ENCODE peak calls at places on chromosome X, in five cellular contexts. G is upper lobe of left lung, H is IMR-90, E is body of pancreas, F is A549. O is an unnamed sample.
A peak's percentile ranks its signal among the peaks of the same experiment; 100 is the strongest.

GRCh38 chrX:74546984-74547383 is 67.4 kb downstream of the RLIM start:
- DNase-seq in H (no peak), G (no peak), F (no peak), E (no peak), O (no peak)

GRCh38 chrX:116317409-116317808 is 119.0 kb upstream of the SLC6A14 start:
- DNase-seq in E (peak; percentile 3), F (no peak), G (no peak), H (no peak), O (peak; percentile 48)

GRCh38 chrX:155009994-155010472 is 12.5 kb downstream of the F8 start:
- DNase-seq in G (no peak), F (no peak), E (peak; percentile 19), H (no peak), O (no peak)

GRCh38 chrX:153488231-153488914 is 6.4 kb upstream of the BGN start:
- DNase-seq in G (peak; percentile 67), F (no peak), H (peak; percentile 67), E (peak; percentile 16), O (peak; percentile 71)

GRCh38 chrX:39779952-39780783 is 317.6 kb downstream of the BCOR start:
- DNase-seq in F (no peak), G (no peak), E (no peak), H (no peak), O (no peak)

GRCh38 chrX:1306909-1307625 is 29.5 kb upstream of the IL3RA start:
- DNase-seq in E (no peak), F (no peak), G (no peak), H (no peak), O (no peak)

GRCh38 chrX:47863187-47863586 is 26.5 kb downstream of the ZNF81 start:
- DNase-seq in F (no peak), G (no peak), E (peak; percentile 40), H (no peak), O (no peak)

GRCh38 chrX:11609109-11609508 is 56.6 kb downstream of the ARHGAP6 start:
- DNase-seq in F (no peak), E (no peak), G (no peak), H (no peak), O (no peak)

GRCh38 chrX:53494427-53494826 is 60.3 kb upstream of the HSD17B10 start:
- DNase-seq in E (no peak), G (no peak), H (peak; percentile 29), F (no peak), O (no peak)

GRCh38 chrX:18683027-18683426 is 11.1 kb upstream of the RS1 start:
- DNase-seq in H (no peak), F (no peak), E (no peak), G (no peak), O (no peak)

GRCh38 chrX:118484216-118484903 is 11.3 kb upstream of the DOCK11 start:
- DNase-seq in F (no peak), E (no peak), H (peak; percentile 20), G (no peak), O (no peak)

GRCh38 chrX:75155830-75156525 is at the start of gene ABCB7:
- DNase-seq in F (peak; percentile 60), E (peak; percentile 69), H (peak; percentile 67), G (peak; percentile 90), O (peak; percentile 53)

GRCh38 chrX:109760241-109760921 is 27.3 kb upstream of the ACSL4 start:
- DNase-seq in H (no peak), G (no peak), E (no peak), F (no peak), O (no peak)

GRCh38 chrX:45596190-45596808 is 395.6 kb upstream of the DIPK2B start:
- DNase-seq in G (no peak), E (no peak), H (peak; percentile 3), F (no peak), O (no peak)

GRCh38 chrX:71184092-71184491 is 38.9 kb upstream of the GJB1 start:
- DNase-seq in E (no peak), H (no peak), F (no peak), G (no peak), O (no peak)

GRCh38 chrX:71181910-71182799 is 37.5 kb downstream of the NLGN3 start:
- DNase-seq in H (peak; percentile 96), G (peak; percentile 85), F (peak; percentile 85), E (peak; percentile 95), O (peak; percentile 89)

GRCh38 chrX:71181558-71181909 is 36.9 kb downstream of the NLGN3 start:
- DNase-seq in G (no peak), E (peak; percentile 47), H (no peak), F (no peak), O (no peak)

GRCh38 chrX:71184803-71185495 is 38.1 kb upstream of the GJB1 start:
- DNase-seq in E (peak; percentile 58), G (no peak), H (no peak), F (no peak), O (no peak)

GRCh38 chrX:71183341-71183740 is 38.7 kb downstream of the NLGN3 start:
- DNase-seq in H (no peak), E (no peak), G (no peak), F (no peak), O (no peak)
- TF ChIP-seq POLR2A in H (no peak), E (no peak), G (no peak), F (no peak), O (no peak)

GRCh38 chrX:2327423-2327822 is 173.4 kb downstream of the DHRSX start:
- DNase-seq in F (no peak), E (no peak), G (no peak), H (no peak), O (no peak)

GRCh38 chrX:2324116-2324515 is 176.7 kb downstream of the DHRSX start:
- DNase-seq in E (no peak), H (no peak), G (no peak), F (no peak), O (no peak)

GRCh38 chrX:2321411-2321810 is 179.4 kb downstream of the DHRSX start:
- DNase-seq in F (no peak), G (no peak), H (no peak), E (no peak), O (no peak)

GRCh38 chrX:2320580-2321327 is 180.0 kb downstream of the DHRSX start:
- DNase-seq in G (no peak), E (peak; percentile 67), H (peak; percentile 77), F (peak; percentile 35), O (peak; percentile 53)

GRCh38 chrX:2325076-2325784 is 175.5 kb downstream of the DHRSX start:
- DNase-seq in E (peak; percentile 28), F (no peak), H (peak; percentile 84), G (no peak), O (peak; percentile 89)
- TF ChIP-seq POLR2A in E (no peak), F (no peak), H (no peak), G (no peak), O (no peak)

GRCh38 chrX:49269010-49269767 is 404 bp upstream of the PPP1R3F start:
- DNase-seq in G (peak; percentile 87), F (peak; percentile 95), H (peak; percentile 97), E (peak; percentile 98), O (peak; percentile 97)
- TF ChIP-seq POLR2A in G (no peak), F (peak; percentile 89), H (peak; percentile 56), E (peak; percentile 74), O (peak; percentile 73)

GRCh38 chrX:37348237-37349130 is 680 bp upstream of the PRRG1 start:
- DNase-seq in E (no peak), G (no peak), H (peak; percentile 84), F (no peak), O (no peak)

GRCh38 chrX:37347420-37347819 is 1.7 kb upstream of the PRRG1 start:
- DNase-seq in F (no peak), E (no peak), G (no peak), H (peak; percentile 47), O (no peak)

GRCh38 chrX:37353646-37354045 is 4.5 kb downstream of the PRRG1 start:
- DNase-seq in G (no peak), H (no peak), F (no peak), E (no peak), O (no peak)

GRCh38 chrX:37350034-37350365 is 836 bp downstream of the PRRG1 start:
- DNase-seq in E (peak; percentile 16), F (peak; percentile 4), G (no peak), H (peak; percentile 31), O (peak; percentile 19)

GRCh38 chrX:37349131-37350033 is at the start of gene PRRG1:
- DNase-seq in F (peak; percentile 42), G (peak; percentile 92), E (peak; percentile 80), H (peak; percentile 83), O (peak; percentile 75)
- TF ChIP-seq POLR2A in F (peak; percentile 77), G (no peak), E (peak; percentile 69), H (peak; percentile 80), O (no peak)

GRCh38 chrX:38717871-38718270 is 83.4 kb upstream of the MID1IP1 start:
- DNase-seq in F (peak; percentile 9), H (peak; percentile 20), E (peak; percentile 4), G (no peak), O (no peak)
- TF ChIP-seq POLR2A in F (no peak), H (no peak), E (no peak), G (no peak), O (no peak)

DNA sequence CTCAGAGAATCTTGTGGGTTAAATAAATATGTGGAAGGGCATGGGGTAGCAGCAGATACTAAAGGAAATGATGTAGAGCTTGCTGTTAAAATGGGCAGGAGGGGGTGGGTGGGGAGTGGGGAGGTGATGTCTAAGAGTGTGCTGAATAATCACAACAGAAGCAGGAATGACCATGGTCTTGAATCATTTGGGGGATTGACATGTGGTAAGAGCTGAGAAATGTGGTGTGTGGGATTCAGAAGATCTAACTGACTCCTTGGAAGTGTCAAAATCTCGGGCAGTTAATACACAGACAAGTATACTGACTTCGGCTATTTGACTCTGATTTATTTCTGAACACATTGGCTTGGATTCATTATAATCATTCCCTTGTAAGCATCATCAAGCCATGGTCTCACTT is 6.8 kb downstream of the VGLL1 start:
- DNase-seq in H (no peak), G (no peak), E (no peak), F (no peak), O (no peak)
- TF ChIP-seq POLR2A in H (no peak), G (no peak), E (no peak), F (no peak), O (no peak)

DNA sequence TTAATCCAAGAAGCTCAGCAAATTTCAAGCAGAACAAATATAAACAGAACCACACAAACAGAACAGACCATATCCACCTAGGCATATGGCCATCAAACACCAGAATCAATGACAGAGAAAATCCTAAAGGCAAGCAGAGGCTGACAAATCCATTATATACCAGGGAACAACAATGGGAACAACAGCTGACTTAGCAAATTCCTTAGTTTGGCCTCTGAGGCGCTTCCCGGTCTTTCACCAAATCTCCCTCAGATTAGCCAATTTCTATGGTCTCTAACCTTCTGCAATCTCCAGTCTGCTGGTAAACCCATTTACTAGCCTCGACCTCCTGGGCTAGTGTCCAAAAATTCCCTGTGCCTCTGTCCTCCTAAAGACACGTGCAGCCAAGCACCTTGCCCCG is 59.2 kb downstream of the GPR143 start:
- DNase-seq in F (no peak), E (no peak), G (no peak), H (no peak), O (no peak)
- TF ChIP-seq POLR2A in F (no peak), E (no peak), G (no peak), H (no peak), O (no peak)

GRCh38 chrX:46836701-46837542 is at the start of gene RP2:
- DNase-seq in E (peak; percentile 95), H (peak; percentile 92), G (peak; percentile 97), F (peak; percentile 78), O (peak; percentile 91)
- TF ChIP-seq POLR2A in E (peak; percentile 88), H (peak; percentile 72), G (peak; percentile 72), F (peak; percentile 73), O (peak; percentile 92)